ENCODE peak calls at places on chromosomes 12 and 14, in seven cellular contexts. L is DND-41, C is IMR-90, V is bronchial epithelial cell, X is GM23338, K is astrocyte of the spinal cord, I is choroid plexus epithelial cell. B is an unnamed sample.

GRCh38 chr12:115403689-115404088 is 719.7 kb upstream of the TBX3 start:
- DNase-seq in L (no peak), C (no peak), V (no peak), X (no peak), K (no peak), I (no peak), B (no peak)

GRCh38 chr14:74404435-74404834 is 21.6 kb downstream of the SYNDIG1L start:
- DNase-seq in L (no peak), C (no peak), V (no peak), X (no peak), K (no peak), I (no peak), B (no peak)

GRCh38 chr14:81137316-81137715 is 83.4 kb downstream of the GTF2A1 start:
- DNase-seq in L (no peak), C (peak), V (peak), X (no peak), K (peak), I (peak), B (peak)

GRCh38 chr12:89663577-89664357 is 44.9 kb downstream of the ATP2B1 start:
- DNase-seq in L (no peak), C (peak), V (peak), X (no peak), K (peak), I (peak), B (peak)

GRCh38 chr12:63079791-63080395 is 71.1 kb downstream of the AVPR1A start:
- DNase-seq in L (no peak), C (no peak), V (no peak), X (no peak), K (no peak), I (peak), B (peak)

GRCh38 chr14:99759546-99759925 is 33.7 kb upstream of the EML1 start:
- DNase-seq in L (no peak), C (no peak), V (no peak), X (no peak), K (no peak), I (no peak), B (no peak)

GRCh38 chr14:91170504-91171121 is 56.7 kb downstream of the DGLUCY start:
- DNase-seq in L (no peak), C (peak), V (no peak), X (no peak), K (peak), I (no peak), B (peak)

GRCh38 chr12:65823481-65824313 is 586 bp upstream of the HMGA2 start:
- DNase-seq in L (no peak), C (peak), V (peak), X (peak), K (no peak), I (peak), B (peak)

GRCh38 chr12:104565606-104566243 is 109.0 kb downstream of the CHST11 start:
- DNase-seq in L (no peak), C (peak), V (no peak), X (no peak), K (peak), I (peak), B (peak)

GRCh38 chr12:89166525-89166934 is 185.8 kb downstream of the DUSP6 start:
- DNase-seq in L (no peak), C (peak), V (peak), X (no peak), K (peak), I (peak), B (peak)

GRCh38 chr12:1880876-1881275 is 37.6 kb downstream of the CACNA2D4 start:
- DNase-seq in L (no peak), C (no peak), V (no peak), X (no peak), K (no peak), I (no peak), B (no peak)

GRCh38 chr14:56555921-56556570 is 23.6 kb upstream of the TMEM260 start:
- DNase-seq in L (no peak), C (peak), V (peak), X (peak), K (peak), I (peak), B (peak)

GRCh38 chr12:93358058-93358457 is 19.7 kb upstream of the NUDT4 start:
- DNase-seq in L (no peak), C (no peak), V (no peak), X (no peak), K (no peak), I (no peak), B (no peak)

GRCh38 chr12:130041983-130042812 is 120.1 kb upstream of the FZD10 start:
- DNase-seq in L (peak), C (no peak), V (no peak), X (peak), K (no peak), I (no peak), B (no peak)

GRCh38 chr12:105983622-105984325 is 155.0 kb downstream of the NUAK1 start:
- DNase-seq in L (no peak), C (peak), V (peak), X (no peak), K (peak), I (peak), B (peak)

GRCh38 chr12:31874961-31875608 is 84.1 kb upstream of the RESF1 start:
- DNase-seq in L (peak), C (peak), V (peak), X (peak), K (peak), I (peak), B (peak)

GRCh38 chr14:23641915-23642588 is 5.9 kb downstream of the DHRS2 start:
- DNase-seq in L (no peak), C (no peak), V (no peak), X (no peak), K (no peak), I (no peak), B (no peak)

GRCh38 chr14:57293851-57294837 is 25.4 kb downstream of the AP5M1 start:
- DNase-seq in L (no peak), C (peak), V (peak), X (peak), K (peak), I (peak), B (peak)

GRCh38 chr14:71734076-71734475 is 198.2 kb upstream of the RGS6 start:
- DNase-seq in L (no peak), C (no peak), V (no peak), X (no peak), K (no peak), I (no peak), B (no peak)

GRCh38 chr12:105843989-105844768 is 294.6 kb downstream of the NUAK1 start:
- DNase-seq in L (no peak), C (peak), V (no peak), X (no peak), K (peak), I (peak), B (peak)

GRCh38 chr12:59041241-59042121 is 121.2 kb upstream of the LRIG3 start:
- DNase-seq in L (no peak), C (peak), V (peak), X (no peak), K (peak), I (peak), B (peak)

GRCh38 chr14:66359500-66359899 is 126.7 kb upstream of the CCDC196 start:
- DNase-seq in L (peak), C (peak), V (peak), X (peak), K (peak), I (peak), B (peak)
- TF ChIP-seq CTCF in L (peak), C (peak), V (peak), X (peak), K (peak), I (peak), B (peak)

GRCh38 chr12:57227315-57228115 is 2.0 kb upstream of the SHMT2 start:
- DNase-seq in L (no peak), C (peak), V (peak), X (peak), K (no peak), I (no peak), B (no peak)
- H3K4me3 ChIP-seq in L (no peak), C (no peak), V (no peak), X (peak), K (no peak), I (no peak), B (no peak)

GRCh38 chr14:52923902-52924575 is 26.8 kb downstream of the FERMT2 start:
- DNase-seq in L (peak), C (no peak), V (no peak), X (peak), K (no peak), I (no peak), B (no peak)
- TF ChIP-seq CTCF in L (peak), C (peak), V (peak), X (peak), K (no peak), I (no peak), B (no peak)

GRCh38 chr12:124328116-124328515 is 33.2 kb downstream of the RFLNA start:
- DNase-seq in L (no peak), C (no peak), V (no peak), X (no peak), K (no peak), I (no peak), B (no peak)

GRCh38 chr12:124326104-124326503 is 31.2 kb downstream of the RFLNA start:
- DNase-seq in L (no peak), C (no peak), V (no peak), X (peak), K (no peak), I (no peak), B (no peak)

GRCh38 chr12:124326899-124327298 is 32.0 kb downstream of the RFLNA start:
- DNase-seq in L (no peak), C (no peak), V (no peak), X (no peak), K (no peak), I (no peak), B (no peak)

GRCh38 chr12:124324803-124325705 is 30.2 kb downstream of the RFLNA start:
- DNase-seq in L (no peak), C (no peak), V (no peak), X (no peak), K (no peak), I (no peak), B (no peak)

DNA sequence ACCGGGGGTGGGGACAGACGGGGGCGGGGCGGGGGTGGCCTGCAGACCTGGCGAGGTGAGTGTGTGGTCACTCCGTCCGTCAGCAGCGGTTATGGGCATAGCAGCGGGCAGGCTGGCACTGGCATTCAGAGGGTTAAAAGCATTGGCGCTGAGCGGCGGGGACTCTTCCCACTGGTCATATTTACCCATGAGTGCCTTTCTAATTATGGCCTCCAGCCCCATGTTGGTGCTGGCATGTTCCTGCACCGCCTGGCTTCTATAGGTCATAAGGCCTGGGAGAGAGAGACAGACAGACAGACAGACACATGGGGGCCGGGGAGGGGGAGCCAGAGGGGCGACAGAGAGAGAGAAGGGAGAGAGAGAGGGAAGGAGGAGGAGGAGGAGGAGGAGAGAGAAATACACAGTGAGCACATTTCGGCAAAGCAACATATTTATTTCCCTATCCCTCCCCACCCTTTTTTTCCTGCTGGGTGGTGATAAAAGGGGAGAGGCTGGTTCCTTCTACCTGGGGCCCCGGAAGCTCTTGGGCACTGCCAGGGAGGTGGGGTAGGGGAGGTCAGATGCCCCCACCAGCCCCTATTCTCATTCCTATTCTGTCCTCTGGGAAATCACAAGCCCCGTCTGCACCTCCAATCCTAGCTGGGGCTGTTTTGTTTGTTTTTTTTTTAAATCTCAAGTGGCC is 32.6 kb downstream of the RFLNA start:
- DNase-seq in L (no peak), C (no peak), V (no peak), X (no peak), K (no peak), I (no peak), B (no peak)
- H3K4me3 ChIP-seq in L (no peak), C (no peak), V (no peak), X (no peak), K (no peak), I (no peak), B (no peak)

GRCh38 chr12:132541200-132541599 is 51.2 kb downstream of the FBRSL1 start:
- DNase-seq in L (no peak), C (no peak), V (no peak), X (no peak), K (no peak), I (no peak), B (no peak)
- TF ChIP-seq CTCF in L (no peak), C (no peak), V (no peak), X (no peak), K (no peak), I (no peak), B (no peak)

GRCh38 chr14:104688755-104689619 is at the start of gene INF2:
- DNase-seq in L (peak), C (peak), V (no peak), X (peak), K (peak), I (peak), B (peak)

GRCh38 chr14:104686624-104687517 is 2.5 kb upstream of the INF2 start:
- DNase-seq in L (peak), C (no peak), V (no peak), X (no peak), K (no peak), I (no peak), B (no peak)

GRCh38 chr14:104687601-104688504 is 1.6 kb upstream of the INF2 start:
- DNase-seq in L (no peak), C (no peak), V (peak), X (peak), K (peak), I (peak), B (peak)

GRCh38 chr14:104689620-104690265 is 325 bp downstream of the INF2 start:
- DNase-seq in L (peak), C (no peak), V (no peak), X (no peak), K (no peak), I (no peak), B (no peak)

DNA sequence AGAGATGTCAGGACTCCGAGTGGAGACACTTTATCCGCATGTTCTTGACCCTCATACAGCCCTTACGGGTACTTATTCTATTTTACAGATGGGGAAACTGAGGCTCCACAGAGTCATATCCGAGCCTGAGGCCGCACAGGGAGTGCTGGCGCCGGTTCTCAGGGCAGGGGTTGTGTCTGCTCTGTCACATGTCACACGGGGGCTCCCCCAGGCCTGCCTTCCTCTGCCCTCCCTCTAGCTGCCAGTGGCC is 988 bp upstream of the INF2 start:
- DNase-seq in L (no peak), C (no peak), V (no peak), X (no peak), K (no peak), I (no peak), B (no peak)
- H3K4me3 ChIP-seq in L (no peak), C (no peak), V (peak), X (peak), K (no peak), I (no peak), B (peak)

DNA sequence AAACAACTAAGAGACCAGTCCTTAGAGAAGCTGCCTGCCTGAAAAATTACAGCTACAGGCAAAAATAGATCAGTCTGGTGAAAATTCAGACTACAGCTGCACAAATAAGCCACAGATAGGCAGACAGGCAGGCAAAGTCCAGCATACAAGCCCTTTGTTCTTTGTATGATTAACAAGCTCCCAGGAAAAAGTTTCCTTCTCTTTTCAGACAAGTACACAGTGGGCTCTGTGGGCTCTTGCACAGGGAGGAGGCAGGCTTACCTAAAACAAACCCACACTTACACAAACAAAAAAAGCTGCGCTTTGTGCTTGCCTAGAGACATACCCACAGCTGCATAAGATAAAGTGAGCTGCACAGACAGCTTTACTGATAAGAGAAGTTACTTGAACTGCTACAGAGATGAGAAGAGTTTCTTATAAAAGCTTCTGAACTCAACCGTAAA is 7.7 kb downstream of the OR6C68 start:
- DNase-seq in L (no peak), C (no peak), V (no peak), X (no peak), K (no peak), I (no peak), B (no peak)
- TF ChIP-seq CTCF in L (no peak), C (no peak), V (no peak), X (no peak), K (no peak), I (no peak), B (no peak)

GRCh38 chr12:67647547-67648305 is 819 bp upstream of the DYRK2 start:
- DNase-seq in L (peak), C (peak), V (peak), X (peak), K (peak), I (peak), B (peak)

GRCh38 chr12:67648306-67649164 is at the start of gene DYRK2:
- DNase-seq in L (peak), C (peak), V (peak), X (peak), K (peak), I (peak), B (peak)

GRCh38 chr12:67645571-67645970 is 3.0 kb upstream of the DYRK2 start:
- DNase-seq in L (no peak), C (peak), V (peak), X (no peak), K (peak), I (peak), B (peak)

GRCh38 chr12:67646775-67647174 is 1.8 kb upstream of the DYRK2 start:
- DNase-seq in L (no peak), C (no peak), V (no peak), X (no peak), K (no peak), I (no peak), B (no peak)

GRCh38 chr12:67647251-67647546 is 1.3 kb upstream of the DYRK2 start:
- DNase-seq in L (no peak), C (no peak), V (no peak), X (peak), K (peak), I (no peak), B (no peak)
- H3K4me3 ChIP-seq in L (no peak), C (no peak), V (no peak), X (peak), K (no peak), I (no peak), B (no peak)

DNA sequence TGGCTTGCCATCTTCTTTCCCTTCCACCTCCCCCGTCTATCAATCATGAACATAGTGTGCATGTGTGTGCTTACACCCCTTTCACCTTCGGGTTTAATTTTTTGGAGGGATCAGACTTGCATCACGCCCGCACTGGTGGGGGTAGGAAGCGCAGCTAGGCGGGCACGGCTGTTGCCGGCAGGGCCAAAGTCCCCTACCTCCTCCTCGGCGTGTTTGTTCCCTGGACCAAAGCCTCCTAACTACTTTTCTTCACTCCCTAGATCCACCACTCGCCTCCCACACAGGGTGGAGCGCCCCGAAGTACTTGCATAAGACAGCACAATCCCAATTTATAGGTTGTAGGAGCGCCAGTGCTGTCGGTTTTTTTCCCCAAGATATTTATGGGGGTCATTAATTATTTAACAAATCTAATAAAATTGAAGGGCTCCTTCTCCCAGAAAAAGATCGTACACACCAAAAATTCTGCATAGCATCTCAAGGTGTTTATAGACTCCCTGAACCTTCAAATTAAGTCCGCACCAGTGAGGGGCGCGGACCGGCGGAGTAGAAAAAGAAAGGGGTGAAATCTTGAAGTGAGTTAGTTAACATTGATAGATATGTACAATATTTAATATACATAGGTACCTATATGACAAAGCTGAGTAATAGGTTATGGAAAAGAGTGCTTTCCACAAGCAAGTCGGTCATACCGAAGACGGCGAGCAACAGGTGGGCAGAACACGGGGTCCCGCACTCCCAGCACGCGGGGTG is 714 bp downstream of the PKP2 start:
- DNase-seq in L (no peak), C (no peak), V (peak), X (peak), K (no peak), I (no peak), B (no peak)
- TF ChIP-seq CTCF in L (no peak), C (no peak), V (peak), X (peak), K (peak), I (peak), B (no peak)